ENCODE peak calls at places on chromosomes 1 and 21, in six cellular contexts. Z is stomach, N is pancreas, C is brain microvascular endothelial cell, U is cardiac fibroblast, H is HCT116. G is an unnamed sample.

GRCh38 chr1:10304295-10304694 is 93.9 kb downstream of the KIF1B start:
- DNase-seq in Z (no peak), N (no peak), C (no peak), U (no peak), H (no peak), G (no peak)

GRCh38 chr1:198361373-198361772 is 179.1 kb downstream of the ATP6V1G3 start:
- DNase-seq in Z (no peak), N (no peak), C (no peak), U (peak), H (no peak), G (no peak)

GRCh38 chr1:21614419-21615115 is 54.6 kb downstream of the RAP1GAP start:
- DNase-seq in Z (no peak), N (no peak), C (no peak), U (no peak), H (no peak), G (no peak)

GRCh38 chr1:55155522-55155921 is 59.6 kb downstream of the USP24 start:
- DNase-seq in Z (peak), N (peak), C (no peak), U (peak), H (no peak), G (no peak)

GRCh38 chr1:2835650-2836159 is 34.2 kb upstream of the TTC34 start:
- DNase-seq in Z (no peak), N (no peak), C (no peak), U (no peak), H (no peak), G (no peak)

GRCh38 chr1:158329300-158329699 is 2.0 kb downstream of the CD1B start:
- DNase-seq in Z (no peak), N (no peak), C (no peak), U (no peak), H (no peak), G (no peak)

GRCh38 chr21:22881131-22881530 is 1882.9 kb downstream of the NCAM2 start:
- DNase-seq in Z (no peak), N (no peak), C (no peak), U (no peak), H (no peak), G (no peak)

GRCh38 chr1:167499657-167500056 is 18.7 kb downstream of the CD247 start:
- DNase-seq in Z (no peak), N (no peak), C (no peak), U (no peak), H (no peak), G (peak)

GRCh38 chr21:44955141-44955802 is 15.4 kb downstream of the SLX9 start:
- DNase-seq in Z (no peak), N (no peak), C (peak), U (peak), H (no peak), G (no peak)

GRCh38 chr21:25171438-25171837 is 435.8 kb downstream of the MRPL39 start:
- DNase-seq in Z (no peak), N (no peak), C (no peak), U (peak), H (no peak), G (no peak)

GRCh38 chr1:63835075-63835633 is 61.3 kb downstream of the ROR1 start:
- DNase-seq in Z (no peak), N (no peak), C (no peak), U (no peak), H (no peak), G (no peak)

GRCh38 chr21:44872568-44873355 is 728 bp downstream of the PTTG1IP start:
- DNase-seq in Z (peak), N (peak), C (peak), U (peak), H (no peak), G (no peak)

GRCh38 chr1:210800756-210801155 is 333.2 kb downstream of the KCNH1 start:
- DNase-seq in Z (no peak), N (no peak), C (no peak), U (no peak), H (no peak), G (no peak)

GRCh38 chr1:1782399-1783221 is 4.3 kb upstream of the NADK start:
- DNase-seq in Z (peak), N (peak), C (no peak), U (peak), H (no peak), G (no peak)

DNA sequence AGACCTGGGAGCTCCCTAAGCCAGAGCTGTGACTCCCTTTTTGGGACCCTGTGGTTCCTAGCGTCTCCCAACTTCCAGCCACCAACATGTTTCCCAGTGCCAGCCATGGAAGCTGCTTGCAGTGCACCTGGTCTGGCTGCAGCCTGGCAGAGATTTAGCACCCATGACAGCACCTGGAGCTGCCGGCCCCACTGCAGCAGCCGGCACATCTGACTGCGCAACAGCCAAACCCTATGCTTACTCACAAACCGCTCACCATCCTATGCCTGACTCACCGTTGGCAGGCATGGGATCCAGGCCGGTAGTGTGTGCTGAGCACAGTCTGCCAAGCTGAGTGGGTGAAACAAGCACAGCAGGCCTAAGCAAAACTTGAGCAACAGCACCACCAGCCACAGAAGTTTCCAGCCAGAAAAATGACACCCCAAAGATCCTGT is 435.9 kb upstream of the PRMT6 start:
- DNase-seq in Z (no peak), N (no peak), C (peak), U (peak), H (no peak), G (no peak)
- TF ChIP-seq CTCF in Z (no peak), N (no peak), C (no peak), U (no peak), H (no peak), G (no peak)

DNA sequence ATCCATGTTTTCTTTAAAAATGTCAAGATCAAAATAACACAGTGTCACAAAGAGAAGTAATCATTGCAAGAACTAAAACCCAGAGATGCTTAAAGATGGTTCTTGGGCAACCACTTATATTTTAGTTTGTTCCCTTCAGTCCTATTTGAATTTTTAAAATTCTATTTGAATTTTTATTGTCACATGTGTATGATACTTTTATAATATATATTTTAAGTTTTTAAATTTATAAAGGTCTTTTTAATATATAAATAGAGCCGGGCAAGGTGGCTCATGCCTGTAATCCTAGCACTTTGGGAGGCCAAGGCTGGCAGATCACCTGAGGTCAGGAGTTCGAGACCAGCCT is 22.3 kb upstream of the DISC1 start:
- DNase-seq in Z (no peak), N (no peak), C (no peak), U (no peak), H (no peak), G (no peak)
- H3K4me3 ChIP-seq in Z (peak), N (no peak), C (no peak), U (no peak), H (peak), G (no peak)

DNA sequence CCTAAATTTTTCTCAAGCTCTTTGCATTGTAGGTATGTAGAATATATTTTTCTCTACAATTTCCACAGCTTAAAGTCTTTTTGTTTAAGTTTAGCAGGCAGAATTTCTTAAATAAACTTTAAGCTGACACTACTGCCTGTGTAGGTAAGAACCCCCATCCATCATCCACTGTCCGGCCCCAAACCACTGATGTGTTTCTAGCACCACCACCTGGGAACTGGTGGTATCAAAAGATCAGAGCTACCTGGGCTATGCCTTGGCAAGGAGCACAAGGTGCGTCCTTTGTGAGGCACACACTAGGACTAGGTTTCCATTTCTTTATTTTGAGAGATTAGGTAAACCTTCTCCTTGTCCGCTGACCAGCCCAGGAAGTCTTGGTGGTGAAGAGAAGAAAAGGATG is 10.5 kb upstream of the LELP1 start:
- DNase-seq in Z (peak), N (peak), C (no peak), U (no peak), H (peak), G (no peak)
- TF ChIP-seq CTCF in Z (peak), N (peak), C (peak), U (no peak), H (peak), G (peak)

DNA sequence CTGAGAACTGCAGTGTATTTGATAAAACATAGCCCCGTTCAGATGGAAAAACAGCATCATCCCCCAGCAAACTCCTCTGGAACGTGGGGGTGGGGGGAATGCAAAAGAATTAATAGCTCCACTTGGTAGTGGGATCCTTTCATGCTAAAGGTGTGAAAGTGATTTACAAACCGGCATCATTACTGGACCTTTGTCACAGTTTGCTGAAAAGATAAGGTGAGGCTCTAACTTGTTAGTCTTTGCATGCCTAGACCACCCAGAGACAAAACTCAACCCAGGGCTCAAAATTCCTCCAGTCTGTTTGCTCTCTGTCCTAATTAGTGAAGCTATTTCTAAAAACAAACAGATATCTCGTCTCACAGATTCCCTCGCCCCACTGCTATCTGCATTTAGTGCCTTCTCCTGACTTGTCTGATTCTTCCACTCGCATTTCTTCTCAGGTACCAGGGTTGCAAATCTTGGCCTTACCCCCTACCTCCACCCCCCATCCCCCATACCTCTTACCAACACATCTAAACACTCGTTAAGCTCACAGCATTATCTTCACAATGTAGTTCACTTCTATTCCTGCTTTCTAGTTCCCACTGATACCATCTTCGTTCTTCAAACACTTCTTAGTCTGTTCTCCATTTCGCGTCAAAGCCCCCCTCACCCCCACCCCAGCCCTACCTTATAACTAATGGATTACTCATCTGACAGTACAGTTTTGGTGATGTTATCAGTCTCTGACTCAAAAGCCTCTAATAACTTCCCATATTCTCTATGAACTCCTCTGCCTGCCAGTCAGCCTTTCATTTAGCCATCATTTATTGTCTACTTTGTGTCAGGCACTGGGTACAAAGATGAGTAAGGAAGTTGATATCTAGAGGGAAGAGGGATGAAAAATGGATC is 11.8 kb downstream of the IER5 start:
- DNase-seq in Z (no peak), N (no peak), C (no peak), U (no peak), H (no peak), G (peak)
- H3K4me3 ChIP-seq in Z (no peak), N (no peak), C (no peak), U (no peak), H (no peak), G (peak)

DNA sequence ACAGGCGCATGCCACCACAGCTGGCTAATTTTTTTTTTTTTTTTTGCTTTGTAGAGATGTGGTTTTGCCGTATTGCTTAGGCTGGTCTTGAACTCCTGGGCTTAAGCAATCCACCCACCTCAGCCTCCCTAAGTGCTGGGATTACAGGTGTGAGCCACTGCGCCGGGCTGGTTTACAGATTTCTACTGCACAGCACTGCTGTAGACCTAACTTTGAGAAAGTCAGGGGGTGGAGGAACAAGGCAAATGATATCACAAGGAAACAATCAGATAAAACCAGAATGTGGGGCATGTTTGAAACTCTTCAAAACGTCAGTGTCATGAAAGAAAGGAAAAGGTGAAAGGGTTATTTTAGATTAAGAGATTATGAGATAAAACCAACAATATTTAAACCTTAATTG is 45.3 kb downstream of the URB2 start:
- DNase-seq in Z (no peak), N (no peak), C (no peak), U (no peak), H (no peak), G (no peak)
- TF ChIP-seq CTCF in Z (no peak), N (no peak), C (no peak), U (no peak), H (no peak), G (no peak)

GRCh38 chr1:156062189-156062588 is 1.2 kb downstream of the RAB25 start:
- DNase-seq in Z (peak), N (no peak), C (peak), U (no peak), H (no peak), G (no peak)
- H3K4me3 ChIP-seq in Z (peak), N (no peak), C (no peak), U (no peak), H (peak), G (no peak)

DNA sequence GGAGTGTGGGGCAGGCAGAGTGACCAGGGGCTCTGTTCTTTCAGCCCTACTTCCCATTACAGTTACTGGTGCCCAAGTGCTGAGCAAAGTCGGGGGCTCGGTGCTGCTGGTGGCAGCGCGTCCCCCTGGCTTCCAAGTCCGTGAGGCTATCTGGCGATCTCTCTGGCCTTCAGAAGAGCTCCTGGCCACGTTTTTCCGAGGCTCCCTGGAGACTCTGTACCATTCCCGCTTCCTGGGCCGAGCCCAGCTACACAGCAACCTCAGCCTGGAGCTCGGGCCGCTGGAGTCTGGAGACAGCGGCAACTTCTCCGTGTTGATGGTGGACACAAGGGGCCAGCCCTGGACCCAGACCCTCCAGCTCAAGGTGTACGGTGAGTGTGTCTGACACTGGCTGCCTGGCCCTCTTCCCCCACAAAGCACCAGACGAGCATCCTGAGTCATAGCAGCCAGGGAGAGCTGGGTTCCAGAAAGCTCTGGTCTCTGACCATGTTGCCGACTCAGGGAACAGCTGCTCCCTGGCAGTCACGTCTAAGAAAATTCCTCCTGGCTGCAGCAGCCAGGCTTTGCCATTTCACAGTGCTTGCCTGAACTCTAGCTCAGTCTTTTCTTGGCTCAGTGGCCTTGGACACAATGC is 3.3 kb downstream of the SLAMF8 start:
- DNase-seq in Z (no peak), N (no peak), C (peak), U (peak), H (no peak), G (no peak)
- TF ChIP-seq CTCF in Z (no peak), N (no peak), C (no peak), U (no peak), H (no peak), G (no peak)

G was measured in GM06990.